ENCODE peak calls at places on chromosomes 16 and 17, in four cellular contexts. One of them, this sample, is unnamed.

GRCh38 chr17:65660947-65661346 is 99.5 kb upstream of the AXIN2 start:
- DNase-seq in HEK293T: no peak
- DNase-seq in renal cortical epithelial cell: peak; percentile 33
- DNase-seq in Caco-2: no peak
- DNase-seq in this sample: peak; percentile 17

GRCh38 chr16:31695667-31696066 is 168.0 kb downstream of the AHSP start:
- DNase-seq in HEK293T: no peak
- DNase-seq in renal cortical epithelial cell: no peak
- DNase-seq in Caco-2: no peak
- DNase-seq in this sample: no peak

GRCh38 chr17:42798011-42798382 is 507 bp downstream of the COA3 start:
- DNase-seq in HEK293T: no peak
- DNase-seq in renal cortical epithelial cell: no peak
- DNase-seq in Caco-2: no peak
- DNase-seq in this sample: no peak

GRCh38 chr17:50329716-50330115 is 16.2 kb upstream of the XYLT2 start:
- DNase-seq in HEK293T: no peak
- DNase-seq in renal cortical epithelial cell: no peak
- DNase-seq in Caco-2: peak; percentile 43
- DNase-seq in this sample: no peak

GRCh38 chr16:83019963-83020362 is 393.2 kb downstream of the CDH13 start:
- DNase-seq in HEK293T: no peak
- DNase-seq in renal cortical epithelial cell: no peak
- DNase-seq in Caco-2: no peak
- DNase-seq in this sample: no peak

GRCh38 chr17:50908860-50909764 is 43.0 kb upstream of the TOB1 start:
- DNase-seq in HEK293T: no peak
- DNase-seq in renal cortical epithelial cell: peak; percentile 57
- DNase-seq in Caco-2: peak; percentile 84
- DNase-seq in this sample: no peak

GRCh38 chr17:83122834-83123233 is 43.4 kb downstream of the METRNL start:
- DNase-seq in HEK293T: no peak
- DNase-seq in renal cortical epithelial cell: no peak
- DNase-seq in Caco-2: no peak
- DNase-seq in this sample: no peak

GRCh38 chr17:66978514-66979061 is 14.1 kb downstream of the CACNG4 start:
- DNase-seq in HEK293T: no peak
- DNase-seq in renal cortical epithelial cell: no peak
- DNase-seq in Caco-2: no peak
- DNase-seq in this sample: no peak

GRCh38 chr17:57663326-57664070 is 81.6 kb downstream of the CCDC182 start:
- DNase-seq in HEK293T: no peak
- DNase-seq in renal cortical epithelial cell: peak; percentile 72
- DNase-seq in Caco-2: peak; percentile 3
- DNase-seq in this sample: no peak

GRCh38 chr17:59696682-59697277 is 10.4 kb downstream of the PTRH2 start:
- DNase-seq in HEK293T: no peak
- DNase-seq in renal cortical epithelial cell: no peak
- DNase-seq in Caco-2: no peak
- DNase-seq in this sample: no peak

GRCh38 chr17:62892870-62893338 is 73.1 kb upstream of the TANC2 start:
- DNase-seq in HEK293T: no peak
- DNase-seq in renal cortical epithelial cell: peak; percentile 92
- DNase-seq in Caco-2: no peak
- DNase-seq in this sample: peak; percentile 76

GRCh38 chr16:79842197-79842596 is 241.7 kb upstream of the MAF start:
- DNase-seq in HEK293T: no peak
- DNase-seq in renal cortical epithelial cell: no peak
- DNase-seq in Caco-2: no peak
- DNase-seq in this sample: no peak

GRCh38 chr17:15744885-15745284 is 12.8 kb downstream of the TBC1D26 start:
- DNase-seq in HEK293T: no peak
- DNase-seq in renal cortical epithelial cell: peak; percentile 33
- DNase-seq in Caco-2: no peak
- DNase-seq in this sample: no peak

GRCh38 chr16:11913425-11914079 is 2.2 kb downstream of the GSPT1 start:
- DNase-seq in HEK293T: no peak
- DNase-seq in renal cortical epithelial cell: peak; percentile 36
- DNase-seq in Caco-2: no peak
- DNase-seq in this sample: peak; percentile 38

GRCh38 chr16:1899641-1900451 is 18.4 kb downstream of the HS3ST6 start:
- DNase-seq in HEK293T: no peak
- DNase-seq in renal cortical epithelial cell: no peak
- DNase-seq in Caco-2: no peak
- DNase-seq in this sample: no peak

GRCh38 chr17:5610956-5611355 is 26.6 kb upstream of the NLRP1 start:
- DNase-seq in HEK293T: no peak
- DNase-seq in renal cortical epithelial cell: peak; percentile 11
- DNase-seq in Caco-2: no peak
- DNase-seq in this sample: no peak

GRCh38 chr17:63491976-63492575 is 15.2 kb downstream of the ACE start:
- DNase-seq in HEK293T: no peak
- DNase-seq in renal cortical epithelial cell: no peak
- DNase-seq in Caco-2: no peak
- DNase-seq in this sample: no peak

GRCh38 chr17:17738901-17739300 is 57.6 kb downstream of the RAI1 start:
- DNase-seq in HEK293T: no peak
- DNase-seq in renal cortical epithelial cell: no peak
- DNase-seq in Caco-2: no peak
- DNase-seq in this sample: no peak

GRCh38 chr16:1941924-1942809 is 832 bp downstream of the MSRB1 start:
- DNase-seq in HEK293T: no peak
- DNase-seq in renal cortical epithelial cell: peak; percentile 79
- DNase-seq in Caco-2: no peak
- DNase-seq in this sample: peak; percentile 59

GRCh38 chr17:17693253-17693954 is 12.1 kb downstream of the RAI1 start:
- DNase-seq in HEK293T: no peak
- DNase-seq in renal cortical epithelial cell: no peak
- DNase-seq in Caco-2: peak; percentile 79
- DNase-seq in this sample: peak; percentile 37

GRCh38 chr17:19238167-19238505 is 970 bp downstream of the EPN2 start:
- DNase-seq in HEK293T: peak; percentile 27
- DNase-seq in renal cortical epithelial cell: no peak
- DNase-seq in Caco-2: peak; percentile 42
- DNase-seq in this sample: no peak

GRCh38 chr17:79045830-79046500 is 22.0 kb downstream of the C1QTNF1 start:
- DNase-seq in HEK293T: peak; percentile 88
- DNase-seq in renal cortical epithelial cell: peak; percentile 37
- DNase-seq in Caco-2: peak; percentile 70
- DNase-seq in this sample: peak; percentile 53

GRCh38 chr17:40022961-40023541 is 7.8 kb downstream of the CSF3 start:
- DNase-seq in HEK293T: no peak
- DNase-seq in renal cortical epithelial cell: no peak
- DNase-seq in Caco-2: no peak
- DNase-seq in this sample: no peak

GRCh38 chr16:66904846-66905632 is 13.6 kb downstream of the CDH16 start:
- DNase-seq in HEK293T: no peak
- DNase-seq in renal cortical epithelial cell: no peak
- DNase-seq in Caco-2: peak; percentile 73
- DNase-seq in this sample: no peak

GRCh38 chr16:54424043-54424451 is 137.5 kb upstream of the IRX3 start:
- DNase-seq in HEK293T: no peak
- DNase-seq in renal cortical epithelial cell: peak; percentile 22
- DNase-seq in Caco-2: no peak
- DNase-seq in this sample: no peak

GRCh38 chr17:35653619-35654361 is 66.7 kb downstream of the AP2B1 start:
- DNase-seq in HEK293T: no peak
- DNase-seq in renal cortical epithelial cell: no peak
- DNase-seq in Caco-2: no peak
- DNase-seq in this sample: no peak

GRCh38 chr17:83079340-83079747 is at the start of gene METRNL:
- DNase-seq in HEK293T: peak; percentile 95
- DNase-seq in renal cortical epithelial cell: no peak
- DNase-seq in Caco-2: peak; percentile 69
- DNase-seq in this sample: no peak

GRCh38 chr16:22678311-22678710 is 135.7 kb upstream of the HS3ST2 start:
- DNase-seq in HEK293T: no peak
- DNase-seq in renal cortical epithelial cell: no peak
- DNase-seq in Caco-2: no peak
- DNase-seq in this sample: no peak

GRCh38 chr17:41967141-41967920 is 736 bp downstream of the CNP start:
- DNase-seq in HEK293T: peak; percentile 34
- DNase-seq in renal cortical epithelial cell: no peak
- DNase-seq in Caco-2: no peak
- DNase-seq in this sample: no peak

GRCh38 chr17:72618018-72618509 is 474.4 kb downstream of the SLC39A11 start:
- DNase-seq in HEK293T: no peak
- DNase-seq in renal cortical epithelial cell: peak; percentile 83
- DNase-seq in Caco-2: peak; percentile 97
- DNase-seq in this sample: peak; percentile 97

GRCh38 chr16:20675488-20676267 is 21.8 kb downstream of the ACSM1 start:
- DNase-seq in HEK293T: no peak
- DNase-seq in renal cortical epithelial cell: peak; percentile 78
- DNase-seq in Caco-2: peak; percentile 82
- DNase-seq in this sample: peak; percentile 44

GRCh38 chr16:81888520-81889394 is 109.7 kb downstream of the PLCG2 start:
- DNase-seq in HEK293T: no peak
- DNase-seq in renal cortical epithelial cell: peak; percentile 33
- DNase-seq in Caco-2: peak; percentile 64
- DNase-seq in this sample: no peak

This sample was measured in Caki2.